ENCODE peak calls at places on chromosomes 16 and 17, in four cellular contexts. S, A, Y and L are unnamed samples.
A peak's percentile ranks its signal among the peaks of the same experiment; 100 is the strongest.

GRCh38 chr17:77371117-77371887 is 230.5 kb downstream of the SEC14L1 start:
- DNase-seq in S (no peak), A (no peak), Y (no peak), L (no peak)

GRCh38 chr17:10042589-10043244 is 137.6 kb upstream of the RCVRN start:
- DNase-seq in S (no peak), A (no peak), Y (no peak), L (no peak)

GRCh38 chr17:81664051-81664470 is 2.3 kb downstream of the OXLD1 start:
- DNase-seq in S (no peak), A (peak; percentile 14), Y (no peak), L (no peak)

GRCh38 chr17:81245665-81246342 is 6.7 kb downstream of the NDUFAF8 start:
- DNase-seq in S (no peak), A (no peak), Y (no peak), L (peak; percentile 46)

GRCh38 chr16:49881890-49882289 is 26.0 kb upstream of the ZNF423 start:
- DNase-seq in S (no peak), A (no peak), Y (no peak), L (no peak)

GRCh38 chr16:35200662-35201061 is 1741.2 kb downstream of the TP53TG3F start:
- DNase-seq in S (no peak), A (no peak), Y (no peak), L (no peak)

GRCh38 chr16:64152010-64152767 is 969.7 kb downstream of the CDH11 start:
- DNase-seq in S (no peak), A (no peak), Y (no peak), L (no peak)

GRCh38 chr16:57998484-57998883 is 2.0 kb downstream of the ZNF319 start:
- DNase-seq in S (no peak), A (peak; percentile 81), Y (no peak), L (no peak)

GRCh38 chr17:37789166-37789565 is 44.3 kb upstream of the HNF1B start:
- DNase-seq in S (no peak), A (no peak), Y (no peak), L (no peak)

GRCh38 chr17:30716461-30717289 is 107.8 kb downstream of the CRLF3 start:
- DNase-seq in S (no peak), A (no peak), Y (no peak), L (no peak)

GRCh38 chr17:4142107-4142900 is 526 bp downstream of the ZZEF1 start:
- DNase-seq in S (no peak), A (no peak), Y (no peak), L (peak; percentile 49)

GRCh38 chr17:5418858-5419355 is 555 bp downstream of the NUP88 start:
- DNase-seq in S (no peak), A (peak; percentile 77), Y (peak; percentile 22), L (no peak)

GRCh38 chr16:83205896-83206295 is 579.1 kb downstream of the CDH13 start:
- DNase-seq in S (no peak), A (peak; percentile 44), Y (no peak), L (no peak)

GRCh38 chr17:41654134-41654907 is 29.9 kb upstream of the KRT17 start:
- DNase-seq in S (no peak), A (peak; percentile 100), Y (no peak), L (peak; percentile 61)

GRCh38 chr17:40791808-40792436 is 7.8 kb downstream of the KRT28 start:
- DNase-seq in S (no peak), A (peak; percentile 9), Y (no peak), L (no peak)

GRCh38 chr17:83196973-83197880 is 117.8 kb downstream of the METRNL start:
- DNase-seq in S (no peak), A (no peak), Y (no peak), L (peak; percentile 26)

GRCh38 chr16:30114411-30114810 is 1.1 kb upstream of the GDPD3 start:
- DNase-seq in S (no peak), A (no peak), Y (no peak), L (no peak)

GRCh38 chr16:16014329-16015224 is 65.2 kb downstream of the ABCC1 start:
- DNase-seq in S (no peak), A (no peak), Y (no peak), L (peak; percentile 52)

GRCh38 chr16:31351937-31352315 is 3.0 kb upstream of the ITGAX start:
- DNase-seq in S (no peak), A (no peak), Y (no peak), L (no peak)

GRCh38 chr17:42179911-42180410 is 981 bp downstream of the KCNH4 start:
- DNase-seq in S (no peak), A (peak; percentile 20), Y (no peak), L (peak; percentile 58)

GRCh38 chr17:74160656-74161500 is 42.6 kb upstream of the RPL38 start:
- DNase-seq in S (no peak), A (no peak), Y (no peak), L (no peak)

GRCh38 chr17:1559047-1559742 is 3.4 kb downstream of the PITPNA start:
- DNase-seq in S (no peak), A (no peak), Y (no peak), L (no peak)

GRCh38 chr16:85879975-85880831 is 18.8 kb upstream of the IRF8 start:
- DNase-seq in S (no peak), A (no peak), Y (no peak), L (no peak)

GRCh38 chr17:55722742-55723487 is at the start of gene TMEM100:
- DNase-seq in S (peak; percentile 86), A (no peak), Y (no peak), L (no peak)

GRCh38 chr16:69885722-69886121 is 65.4 kb upstream of the CLEC18A start:
- DNase-seq in S (no peak), A (no peak), Y (no peak), L (no peak)

GRCh38 chr16:83887088-83887487 is 11.8 kb upstream of the MLYCD start:
- DNase-seq in S (no peak), A (peak; percentile 2), Y (no peak), L (no peak)

GRCh38 chr17:30476726-30477082 is 504 bp upstream of the GOSR1 start:
- DNase-seq in S (no peak), A (no peak), Y (peak; percentile 59), L (no peak)

GRCh38 chr16:3963203-3963602 is 82.7 kb upstream of the CREBBP start:
- DNase-seq in S (no peak), A (no peak), Y (peak; percentile 19), L (no peak)

GRCh38 chr17:47632991-47633390 is 16.7 kb upstream of the KPNB1 start:
- DNase-seq in S (no peak), A (no peak), Y (no peak), L (no peak)

GRCh38 chr16:9279661-9280060 is 188.2 kb downstream of the HAPSTR1 start:
- DNase-seq in S (no peak), A (no peak), Y (no peak), L (no peak)

GRCh38 chr17:68944435-68945035 is 10.7 kb downstream of the ABCA8 start:
- DNase-seq in S (no peak), A (no peak), Y (no peak), L (no peak)

GRCh38 chr16:12409700-12410099 is 394.0 kb downstream of the CPPED1 start:
- DNase-seq in S (no peak), A (no peak), Y (no peak), L (no peak)

GRCh38 chr16:1950559-1950958 is 3.9 kb downstream of the RPL3L start:
- DNase-seq in S (no peak), A (no peak), Y (no peak), L (no peak)